ENCODE peak calls at places on chromosome 17, in five cellular contexts. One of them, this sample, is unnamed.

GRCh38 chr17:36529121-36529520 is 5.5 kb downstream of the MYO19 start:
- DNase-seq in ascending aorta: no peak
- DNase-seq in uterus: no peak
- DNase-seq in hepatocyte: no peak
- DNase-seq in sigmoid colon: no peak
- DNase-seq in this sample: peak

GRCh38 chr17:19021622-19022083 is 17.1 kb upstream of the FAM83G start:
- DNase-seq in ascending aorta: no peak
- DNase-seq in uterus: no peak
- DNase-seq in hepatocyte: no peak
- DNase-seq in sigmoid colon: no peak
- DNase-seq in this sample: no peak

GRCh38 chr17:13346081-13346533 is 255.6 kb downstream of the HS3ST3A1 start:
- DNase-seq in ascending aorta: no peak
- DNase-seq in uterus: no peak
- DNase-seq in hepatocyte: peak
- DNase-seq in sigmoid colon: no peak
- DNase-seq in this sample: peak

GRCh38 chr17:2094891-2095535 is 40.1 kb downstream of the HIC1 start:
- DNase-seq in ascending aorta: no peak
- DNase-seq in uterus: peak
- DNase-seq in hepatocyte: peak
- DNase-seq in sigmoid colon: peak
- DNase-seq in this sample: peak

GRCh38 chr17:64377769-64378282 is 12.8 kb downstream of the PECAM1 start:
- DNase-seq in ascending aorta: no peak
- DNase-seq in uterus: no peak
- DNase-seq in hepatocyte: no peak
- DNase-seq in sigmoid colon: no peak
- DNase-seq in this sample: no peak

GRCh38 chr17:38676706-38677504 is 2.1 kb upstream of the EPOP start:
- DNase-seq in ascending aorta: peak
- DNase-seq in uterus: peak
- DNase-seq in hepatocyte: peak
- DNase-seq in sigmoid colon: peak
- DNase-seq in this sample: peak

GRCh38 chr17:4542726-4543191 is 12.4 kb downstream of the MYBBP1A start:
- DNase-seq in ascending aorta: no peak
- DNase-seq in uterus: no peak
- DNase-seq in hepatocyte: no peak
- DNase-seq in sigmoid colon: peak
- DNase-seq in this sample: no peak

GRCh38 chr17:36936455-36936934 is 780 bp upstream of the LHX1 start:
- DNase-seq in ascending aorta: no peak
- DNase-seq in uterus: no peak
- DNase-seq in hepatocyte: no peak
- DNase-seq in sigmoid colon: no peak
- DNase-seq in this sample: no peak

GRCh38 chr17:59666235-59666634 is 41.0 kb downstream of the PTRH2 start:
- DNase-seq in ascending aorta: no peak
- DNase-seq in uterus: no peak
- DNase-seq in hepatocyte: no peak
- DNase-seq in sigmoid colon: no peak
- DNase-seq in this sample: peak

GRCh38 chr17:40191237-40192208 is 14.3 kb downstream of the RAPGEFL1 start:
- DNase-seq in ascending aorta: peak
- DNase-seq in uterus: peak
- DNase-seq in hepatocyte: peak
- DNase-seq in sigmoid colon: peak
- DNase-seq in this sample: peak

GRCh38 chr17:68437979-68438877 is 19.1 kb downstream of the WIPI1 start:
- DNase-seq in ascending aorta: no peak
- DNase-seq in uterus: no peak
- DNase-seq in hepatocyte: peak
- DNase-seq in sigmoid colon: no peak
- DNase-seq in this sample: no peak

GRCh38 chr17:13725286-13725990 is 123.7 kb upstream of the HS3ST3A1 start:
- DNase-seq in ascending aorta: no peak
- DNase-seq in uterus: no peak
- DNase-seq in hepatocyte: peak
- DNase-seq in sigmoid colon: no peak
- DNase-seq in this sample: peak

GRCh38 chr17:31533546-31534155 is 142.2 kb downstream of the RAB11FIP4 start:
- DNase-seq in ascending aorta: no peak
- DNase-seq in uterus: peak
- DNase-seq in hepatocyte: peak
- DNase-seq in sigmoid colon: no peak
- DNase-seq in this sample: peak

GRCh38 chr17:50657627-50658026 is 22.9 kb downstream of the ABCC3 start:
- DNase-seq in ascending aorta: no peak
- DNase-seq in uterus: no peak
- DNase-seq in hepatocyte: no peak
- DNase-seq in sigmoid colon: no peak
- DNase-seq in this sample: no peak

GRCh38 chr17:2186937-2187336 is 116.6 kb downstream of the SMG6 start:
- DNase-seq in ascending aorta: no peak
- DNase-seq in uterus: no peak
- DNase-seq in hepatocyte: no peak
- DNase-seq in sigmoid colon: no peak
- DNase-seq in this sample: no peak

GRCh38 chr17:47829870-47830269 is 1.5 kb downstream of the MRPL10 start:
- DNase-seq in ascending aorta: no peak
- DNase-seq in uterus: no peak
- DNase-seq in hepatocyte: no peak
- DNase-seq in sigmoid colon: no peak
- DNase-seq in this sample: no peak

GRCh38 chr17:49497147-49498036 is 2.3 kb downstream of the NGFR start:
- DNase-seq in ascending aorta: peak
- DNase-seq in uterus: peak
- DNase-seq in hepatocyte: peak
- DNase-seq in sigmoid colon: peak
- DNase-seq in this sample: no peak

GRCh38 chr17:31753011-31753410 is 106.0 kb downstream of the COPRS start:
- DNase-seq in ascending aorta: no peak
- DNase-seq in uterus: no peak
- DNase-seq in hepatocyte: peak
- DNase-seq in sigmoid colon: no peak
- DNase-seq in this sample: no peak

GRCh38 chr17:66654341-66654740 is 180.6 kb upstream of the CACNG5 start:
- DNase-seq in ascending aorta: no peak
- DNase-seq in uterus: no peak
- DNase-seq in hepatocyte: no peak
- DNase-seq in sigmoid colon: no peak
- DNase-seq in this sample: peak

GRCh38 chr17:9009096-9009495 is 12.2 kb upstream of the NTN1 start:
- DNase-seq in ascending aorta: no peak
- DNase-seq in uterus: no peak
- DNase-seq in hepatocyte: no peak
- DNase-seq in sigmoid colon: no peak
- DNase-seq in this sample: no peak

GRCh38 chr17:36808181-36808661 is 129.1 kb upstream of the LHX1 start:
- DNase-seq in ascending aorta: no peak
- DNase-seq in uterus: no peak
- DNase-seq in hepatocyte: peak
- DNase-seq in sigmoid colon: no peak
- DNase-seq in this sample: peak

GRCh38 chr17:14303343-14304221 is 2.7 kb downstream of the HS3ST3B1 start:
- DNase-seq in ascending aorta: no peak
- DNase-seq in uterus: no peak
- DNase-seq in hepatocyte: no peak
- DNase-seq in sigmoid colon: no peak
- DNase-seq in this sample: no peak

DNA sequence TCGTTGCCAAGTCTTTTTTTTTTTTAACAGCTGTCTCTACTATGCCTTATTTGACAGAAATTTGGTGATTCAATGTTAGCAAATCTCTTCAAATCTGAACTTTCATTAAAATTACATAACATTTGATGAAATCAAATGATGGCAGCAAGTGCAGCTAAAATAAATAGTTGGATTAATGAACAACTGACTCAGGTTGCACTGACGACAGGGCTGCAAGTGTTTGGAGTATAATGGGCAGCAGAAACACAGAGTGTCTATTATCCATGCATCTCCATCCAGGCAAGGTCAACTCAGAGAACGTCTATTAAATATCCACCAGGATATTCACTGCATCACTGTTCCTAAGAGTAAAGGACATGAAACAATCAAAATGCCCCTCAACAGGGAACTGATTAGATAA is 109.8 kb downstream of the SLC39A11 start:
- DNase-seq in ascending aorta: no peak
- DNase-seq in uterus: no peak
- DNase-seq in hepatocyte: no peak
- DNase-seq in sigmoid colon: no peak
- DNase-seq in this sample: no peak
- TF ChIP-seq CTCF in ascending aorta: no peak
- TF ChIP-seq CTCF in uterus: no peak
- TF ChIP-seq CTCF in hepatocyte: no peak
- TF ChIP-seq CTCF in sigmoid colon: no peak
- TF ChIP-seq CTCF in this sample: no peak

GRCh38 chr17:82333279-82334171 is at the start of gene SECTM1:
- DNase-seq in ascending aorta: no peak
- DNase-seq in uterus: peak
- DNase-seq in hepatocyte: peak
- DNase-seq in sigmoid colon: peak
- DNase-seq in this sample: peak
- H3K4me3 ChIP-seq in ascending aorta: peak
- H3K4me3 ChIP-seq in uterus: peak
- H3K4me3 ChIP-seq in hepatocyte: peak
- H3K4me3 ChIP-seq in sigmoid colon: peak
- H3K4me3 ChIP-seq in this sample: peak

GRCh38 chr17:29862951-29863350 is 67.1 kb downstream of the SSH2 start:
- DNase-seq in ascending aorta: no peak
- DNase-seq in uterus: no peak
- DNase-seq in hepatocyte: no peak
- DNase-seq in sigmoid colon: no peak
- DNase-seq in this sample: peak

GRCh38 chr17:29862127-29862526 is 67.9 kb downstream of the SSH2 start:
- DNase-seq in ascending aorta: no peak
- DNase-seq in uterus: no peak
- DNase-seq in hepatocyte: no peak
- DNase-seq in sigmoid colon: no peak
- DNase-seq in this sample: no peak

GRCh38 chr17:29866746-29867404 is 63.2 kb downstream of the SSH2 start:
- DNase-seq in ascending aorta: no peak
- DNase-seq in uterus: no peak
- DNase-seq in hepatocyte: no peak
- DNase-seq in sigmoid colon: no peak
- DNase-seq in this sample: no peak

GRCh38 chr17:29870836-29871430 is 59.1 kb downstream of the SSH2 start:
- DNase-seq in ascending aorta: no peak
- DNase-seq in uterus: no peak
- DNase-seq in hepatocyte: no peak
- DNase-seq in sigmoid colon: no peak
- DNase-seq in this sample: peak

DNA sequence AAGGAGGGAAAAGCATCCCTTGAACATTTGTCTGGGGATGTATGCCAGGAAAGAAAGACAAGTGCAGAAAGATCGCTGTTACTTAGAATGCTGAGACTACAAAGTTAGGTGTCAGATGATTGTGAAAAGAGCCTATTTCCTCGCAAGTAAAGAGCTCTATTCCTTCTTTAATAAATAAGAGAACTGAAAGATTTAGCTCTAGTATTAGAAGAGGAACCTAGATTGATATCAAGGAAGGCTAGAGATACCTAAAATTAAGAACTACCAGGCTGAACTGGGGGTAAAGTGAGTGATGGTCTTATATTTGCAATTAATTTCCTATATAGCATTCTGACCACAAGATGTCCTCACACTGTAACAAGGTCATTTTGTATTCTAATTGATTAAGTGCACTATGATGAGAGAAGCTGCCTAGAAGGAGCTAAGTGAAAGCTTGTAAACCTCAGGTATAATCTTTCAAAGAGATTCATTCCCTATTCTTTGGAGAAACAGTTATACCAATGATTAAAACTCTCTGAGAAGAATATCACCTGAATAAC is 62.3 kb downstream of the SSH2 start:
- DNase-seq in ascending aorta: no peak
- DNase-seq in uterus: no peak
- DNase-seq in hepatocyte: no peak
- DNase-seq in sigmoid colon: no peak
- DNase-seq in this sample: no peak
- TF ChIP-seq CTCF in ascending aorta: peak
- TF ChIP-seq CTCF in uterus: no peak
- TF ChIP-seq CTCF in hepatocyte: peak
- TF ChIP-seq CTCF in sigmoid colon: no peak
- TF ChIP-seq CTCF in this sample: peak

DNA sequence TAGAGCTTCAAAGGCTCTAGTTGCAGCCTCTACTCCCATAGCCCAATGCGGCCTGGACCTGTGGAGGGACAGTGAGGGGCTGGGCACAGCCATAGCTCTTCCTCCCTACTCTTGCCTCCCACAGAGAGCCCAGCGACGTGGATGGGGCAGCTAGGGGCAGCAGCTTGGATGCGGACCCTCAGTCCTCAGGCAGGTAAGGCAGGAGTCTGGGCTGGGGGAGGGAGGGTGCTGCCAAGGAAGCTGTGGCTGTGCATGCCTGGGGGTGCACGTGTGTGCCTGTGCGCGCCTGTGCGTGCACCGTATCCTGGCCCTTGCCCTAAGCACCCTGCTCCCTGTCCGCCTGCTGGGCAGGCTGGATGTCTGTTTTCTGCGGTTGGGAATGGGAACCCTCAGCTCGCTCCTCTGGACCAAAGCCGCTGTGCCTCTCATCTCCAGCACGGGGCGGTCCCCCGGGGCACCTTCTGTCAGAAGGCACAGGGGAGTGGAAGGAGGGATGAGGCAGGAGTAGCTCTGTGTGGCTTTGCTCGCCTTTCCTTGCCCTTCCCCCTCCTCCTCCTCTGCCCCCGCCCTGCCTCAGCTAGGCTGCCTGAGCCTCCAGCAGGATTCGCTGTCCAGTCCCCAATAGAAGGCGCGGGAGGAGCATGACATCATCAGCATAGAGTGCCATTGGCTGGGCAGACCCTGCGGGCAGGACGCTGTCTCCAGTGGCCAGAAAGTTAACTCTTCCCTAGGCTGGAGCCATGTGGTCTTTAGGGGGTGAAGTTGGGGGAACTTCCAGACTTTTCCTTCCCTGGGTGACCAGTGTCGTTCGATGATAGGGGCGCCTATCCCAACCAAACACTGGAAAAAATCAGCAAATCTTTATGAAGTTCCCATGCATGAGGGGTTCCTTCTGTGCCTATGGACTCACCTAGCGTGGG is 797 bp downstream of the PRCD start:
- DNase-seq in ascending aorta: peak
- DNase-seq in uterus: peak
- DNase-seq in hepatocyte: peak
- DNase-seq in sigmoid colon: peak
- DNase-seq in this sample: peak
- H3K4me3 ChIP-seq in ascending aorta: peak
- H3K4me3 ChIP-seq in uterus: peak
- H3K4me3 ChIP-seq in hepatocyte: no peak
- H3K4me3 ChIP-seq in sigmoid colon: no peak
- H3K4me3 ChIP-seq in this sample: peak

This sample was measured in AG10803.